ENCODE peak calls at places on chromosomes 7 and 10, in four cellular contexts. One of them, this sample, is unnamed.

GRCh38 chr7:106057962-106058901 is 53.9 kb downstream of the SYPL1 start:
- DNase-seq in hepatocyte: no peak
- DNase-seq in CD4-positive, alpha-beta memory T cell: no peak
- DNase-seq in lower leg skin: peak; percentile 93
- DNase-seq in this sample: no peak

GRCh38 chr7:5693529-5693928 is 87.9 kb downstream of the RNF216 start:
- DNase-seq in lower leg skin: no peak
- DNase-seq in hepatocyte: no peak
- DNase-seq in CD4-positive, alpha-beta memory T cell: no peak
- DNase-seq in this sample: no peak

GRCh38 chr7:107253599-107253998 is 84.8 kb downstream of the HBP1 start:
- DNase-seq in hepatocyte: no peak
- DNase-seq in lower leg skin: no peak
- DNase-seq in CD4-positive, alpha-beta memory T cell: no peak
- DNase-seq in this sample: no peak

GRCh38 chr7:120842131-120842621 is 15.8 kb downstream of the TSPAN12 start:
- DNase-seq in lower leg skin: no peak
- DNase-seq in CD4-positive, alpha-beta memory T cell: no peak
- DNase-seq in hepatocyte: peak; percentile 12
- DNase-seq in this sample: no peak

GRCh38 chr7:73992104-73992562 is 35.8 kb upstream of the ELN start:
- DNase-seq in hepatocyte: no peak
- DNase-seq in lower leg skin: peak; percentile 92
- DNase-seq in CD4-positive, alpha-beta memory T cell: no peak
- DNase-seq in this sample: no peak

GRCh38 chr10:103736044-103736443 is 119.3 kb downstream of the SH3PXD2A start:
- DNase-seq in lower leg skin: no peak
- DNase-seq in hepatocyte: no peak
- DNase-seq in CD4-positive, alpha-beta memory T cell: no peak
- DNase-seq in this sample: no peak

GRCh38 chr7:53740971-53741370 is 705.5 kb downstream of the POM121L12 start:
- DNase-seq in CD4-positive, alpha-beta memory T cell: no peak
- DNase-seq in lower leg skin: no peak
- DNase-seq in hepatocyte: no peak
- DNase-seq in this sample: no peak

GRCh38 chr10:54622017-54622416 is 179.0 kb downstream of the PCDH15 start:
- DNase-seq in lower leg skin: no peak
- DNase-seq in hepatocyte: no peak
- DNase-seq in CD4-positive, alpha-beta memory T cell: no peak
- DNase-seq in this sample: no peak

GRCh38 chr10:119786117-119786769 is 60.4 kb downstream of the INPP5F start:
- DNase-seq in lower leg skin: no peak
- DNase-seq in CD4-positive, alpha-beta memory T cell: no peak
- DNase-seq in hepatocyte: peak; percentile 64
- DNase-seq in this sample: peak; percentile 45

GRCh38 chr10:47396311-47396717 is 12.2 kb upstream of the ZNF488 start:
- DNase-seq in CD4-positive, alpha-beta memory T cell: no peak
- DNase-seq in lower leg skin: no peak
- DNase-seq in hepatocyte: no peak
- DNase-seq in this sample: no peak

GRCh38 chr10:28839600-28840007 is 162.3 kb downstream of the BAMBI start:
- DNase-seq in hepatocyte: peak; percentile 30
- DNase-seq in lower leg skin: no peak
- DNase-seq in CD4-positive, alpha-beta memory T cell: no peak
- DNase-seq in this sample: no peak

GRCh38 chr7:149772821-149773425 is 465 bp downstream of the ZNF467 start:
- DNase-seq in CD4-positive, alpha-beta memory T cell: peak; percentile 30
- DNase-seq in lower leg skin: peak; percentile 85
- DNase-seq in hepatocyte: peak; percentile 61
- DNase-seq in this sample: no peak

GRCh38 chr10:4137299-4137698 is 352.3 kb upstream of the KLF6 start:
- DNase-seq in CD4-positive, alpha-beta memory T cell: no peak
- DNase-seq in hepatocyte: no peak
- DNase-seq in lower leg skin: no peak
- DNase-seq in this sample: no peak

GRCh38 chr7:129110575-129111376 is 33.7 kb upstream of the TSPAN33 start:
- DNase-seq in lower leg skin: peak; percentile 61
- DNase-seq in hepatocyte: peak; percentile 60
- DNase-seq in CD4-positive, alpha-beta memory T cell: no peak
- DNase-seq in this sample: no peak

GRCh38 chr10:112446055-112446854 is 459 bp downstream of the ZDHHC6 start:
- DNase-seq in CD4-positive, alpha-beta memory T cell: no peak
- DNase-seq in lower leg skin: no peak
- DNase-seq in hepatocyte: peak; percentile 8
- DNase-seq in this sample: no peak

GRCh38 chr7:36315309-36315948 is 74.2 kb upstream of the ANLN start:
- DNase-seq in hepatocyte: no peak
- DNase-seq in lower leg skin: no peak
- DNase-seq in CD4-positive, alpha-beta memory T cell: no peak
- DNase-seq in this sample: no peak

GRCh38 chr10:25575343-25575742 is 358.7 kb upstream of the MYO3A start:
- DNase-seq in CD4-positive, alpha-beta memory T cell: no peak
- DNase-seq in lower leg skin: no peak
- DNase-seq in hepatocyte: no peak
- DNase-seq in this sample: no peak

GRCh38 chr10:96721207-96721572 is 876 bp upstream of the PIK3AP1 start:
- DNase-seq in CD4-positive, alpha-beta memory T cell: no peak
- DNase-seq in hepatocyte: no peak
- DNase-seq in lower leg skin: peak; percentile 46
- DNase-seq in this sample: no peak
- H3K4me3 ChIP-seq in CD4-positive, alpha-beta memory T cell: peak overlapping the region; percentile 61
- H3K4me3 ChIP-seq in hepatocyte: peak overlapping the region; percentile 61
- H3K4me3 ChIP-seq in lower leg skin: no peak overlapping the region
- H3K4me3 ChIP-seq in this sample: peak overlapping the region; percentile 56

DNA sequence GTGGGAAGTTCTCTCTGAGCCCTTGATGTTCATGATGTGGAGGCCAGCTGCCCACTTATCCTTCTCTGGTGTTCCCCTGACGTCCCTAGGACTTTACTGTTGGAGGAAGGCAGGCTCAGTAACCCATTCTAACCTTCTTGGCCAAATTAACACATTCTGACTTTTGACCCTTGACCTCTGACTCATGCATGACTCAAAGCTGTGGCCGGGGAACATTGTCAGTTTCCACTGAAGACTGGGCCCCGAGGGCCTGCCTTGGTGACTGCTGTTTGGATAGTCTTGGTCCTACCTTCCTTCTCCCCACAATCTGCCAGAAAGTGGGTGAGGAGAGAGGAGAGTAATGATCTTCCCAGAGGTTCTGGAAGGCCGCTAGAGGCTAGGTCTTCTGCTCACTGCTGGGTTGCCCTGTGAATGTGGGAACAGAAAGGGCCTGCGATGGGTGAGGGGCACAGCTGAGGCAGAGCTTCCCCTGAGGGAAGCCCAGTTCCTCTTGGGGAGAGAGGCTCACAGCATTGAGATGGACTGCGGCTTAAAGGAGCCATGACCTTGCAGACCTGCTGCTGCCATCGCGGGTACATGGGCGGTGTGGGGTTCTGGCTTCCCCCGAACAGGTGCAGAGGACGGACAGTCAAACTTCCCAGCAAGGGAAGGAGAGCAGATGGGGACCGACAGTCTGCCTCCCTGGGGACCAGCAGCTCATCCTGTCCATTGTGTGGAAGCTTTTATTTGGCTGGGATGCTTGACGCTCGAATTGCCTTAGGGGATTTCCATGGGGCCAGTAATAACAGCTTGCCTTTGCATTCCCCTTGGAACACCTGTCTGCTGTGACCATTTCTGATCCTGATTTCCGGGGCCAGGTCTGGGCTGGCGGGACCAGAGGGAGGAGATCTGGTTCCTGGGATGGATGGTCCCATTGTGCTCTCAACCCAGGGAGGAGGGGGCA is 43.8 kb downstream of the ADAMTS14 start:
- DNase-seq in CD4-positive, alpha-beta memory T cell: no peak
- DNase-seq in lower leg skin: no peak
- DNase-seq in hepatocyte: peak; percentile 23
- DNase-seq in this sample: no peak
- H3K4me3 ChIP-seq in CD4-positive, alpha-beta memory T cell: no peak overlapping the region
- H3K4me3 ChIP-seq in lower leg skin: no peak overlapping the region
- H3K4me3 ChIP-seq in hepatocyte: no peak overlapping the region
- H3K4me3 ChIP-seq in this sample: no peak overlapping the region

DNA sequence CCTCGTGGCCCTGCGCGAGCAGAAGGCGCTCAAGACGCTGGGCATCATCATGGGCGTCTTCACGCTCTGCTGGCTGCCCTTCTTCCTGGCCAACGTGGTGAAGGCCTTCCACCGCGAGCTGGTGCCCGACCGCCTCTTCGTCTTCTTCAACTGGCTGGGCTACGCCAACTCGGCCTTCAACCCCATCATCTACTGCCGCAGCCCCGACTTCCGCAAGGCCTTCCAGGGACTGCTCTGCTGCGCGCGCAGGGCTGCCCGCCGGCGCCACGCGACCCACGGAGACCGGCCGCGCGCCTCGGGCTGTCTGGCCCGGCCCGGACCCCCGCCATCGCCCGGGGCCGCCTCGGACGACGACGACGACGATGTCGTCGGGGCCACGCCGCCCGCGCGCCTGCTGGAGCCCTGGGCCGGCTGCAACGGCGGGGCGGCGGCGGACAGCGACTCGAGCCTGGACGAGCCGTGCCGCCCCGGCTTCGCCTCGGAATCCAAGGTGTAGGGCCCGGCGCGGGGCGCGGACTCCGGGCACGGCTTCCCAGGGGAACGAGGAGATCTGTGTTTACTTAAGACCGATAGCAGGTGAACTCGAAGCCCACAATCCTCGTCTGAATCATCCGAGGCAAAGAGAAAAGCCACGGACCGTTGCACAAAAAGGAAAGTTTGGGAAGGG is 1.5 kb downstream of the ADRB1 start:
- DNase-seq in CD4-positive, alpha-beta memory T cell: no peak
- DNase-seq in hepatocyte: peak; percentile 71
- DNase-seq in lower leg skin: peak; percentile 86
- DNase-seq in this sample: no peak
- H3K4me3 ChIP-seq in CD4-positive, alpha-beta memory T cell: no peak overlapping the region
- H3K4me3 ChIP-seq in hepatocyte: no peak overlapping the region
- H3K4me3 ChIP-seq in lower leg skin: no peak overlapping the region
- H3K4me3 ChIP-seq in this sample: no peak overlapping the region

DNA sequence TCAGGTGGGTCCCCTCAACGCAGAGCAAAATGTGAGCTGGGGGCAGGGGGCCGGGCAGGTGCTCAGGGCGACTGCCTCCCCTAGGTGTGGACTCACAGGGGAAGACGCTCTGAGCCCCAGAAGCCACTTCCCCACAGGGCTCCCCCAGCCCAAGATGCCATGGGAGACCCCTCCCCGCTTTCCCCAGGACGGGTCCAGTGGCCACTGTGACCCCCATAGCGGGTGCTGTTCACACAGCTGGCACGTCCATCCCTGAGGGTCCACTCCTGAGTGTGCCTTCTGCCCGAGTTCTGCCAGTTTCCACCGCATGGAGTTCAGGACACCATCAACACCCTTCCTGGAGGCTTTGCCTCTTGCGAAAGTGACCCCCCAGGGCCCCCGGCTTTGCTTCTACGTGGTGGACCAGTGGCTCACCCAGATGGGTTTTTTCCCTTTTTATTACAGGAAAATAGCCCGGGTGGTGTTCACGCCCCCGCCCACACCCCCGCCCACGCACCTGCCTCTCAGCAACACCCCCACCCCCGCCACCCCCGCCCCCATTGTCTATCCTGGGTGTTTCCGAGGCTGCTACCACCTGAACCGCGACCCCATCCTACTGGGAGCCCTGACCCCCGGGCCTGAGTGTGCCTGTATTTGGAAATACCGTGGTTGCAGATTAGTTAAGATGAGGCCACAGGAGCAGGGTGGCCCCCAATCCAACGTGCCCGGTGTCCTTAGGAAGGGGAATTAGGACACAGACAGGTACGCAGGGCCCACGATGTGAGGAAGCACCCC is 32.0 kb downstream of the ADAP1 start:
- DNase-seq in hepatocyte: no peak
- DNase-seq in lower leg skin: peak; percentile 81
- DNase-seq in CD4-positive, alpha-beta memory T cell: no peak
- DNase-seq in this sample: no peak
- H3K4me3 ChIP-seq in hepatocyte: no peak overlapping the region
- H3K4me3 ChIP-seq in lower leg skin: no peak overlapping the region
- H3K4me3 ChIP-seq in CD4-positive, alpha-beta memory T cell: peak overlapping the region; percentile 85
- H3K4me3 ChIP-seq in this sample: peak overlapping the region; percentile 46

This sample was measured in Jurkat, Clone E6-1.